ENCODE peak calls at places on chromosomes 16 and 17, in six cellular contexts. K is neural crest cell, U is RPMI7951, F is EL, V is globus pallidus, J is NCI-H345. H is an unnamed sample.

GRCh38 chr16:71474864-71475263 is 12.8 kb upstream of the ZNF23 start:
- DNase-seq in U (peak; percentile 95), K (no peak), V (no peak), F (peak; percentile 95), J (no peak), H (no peak)

GRCh38 chr17:34167359-34167758 is 87.7 kb upstream of the CCL2 start:
- DNase-seq in K (no peak), F (no peak), J (peak; percentile 60), U (no peak), V (no peak), H (no peak)

GRCh38 chr16:57863434-57864160 is 61.3 kb upstream of the KIFC3 start:
- DNase-seq in U (peak; percentile 78), V (peak; percentile 79), F (peak; percentile 81), J (peak; percentile 40), K (peak; percentile 25), H (no peak)

GRCh38 chr16:84034516-84034915 is 8.1 kb downstream of the SLC38A8 start:
- DNase-seq in U (no peak), F (no peak), V (no peak), J (no peak), K (no peak), H (no peak)

GRCh38 chr17:78557598-78558039 is 19.6 kb downstream of the DNAH17 start:
- DNase-seq in V (no peak), J (no peak), F (peak; percentile 57), U (peak; percentile 78), K (no peak), H (no peak)

GRCh38 chr17:42525221-42525620 is 10.8 kb upstream of the NAGLU start:
- DNase-seq in F (peak; percentile 81), J (no peak), U (peak; percentile 42), V (no peak), K (no peak), H (no peak)

GRCh38 chr16:70701998-70702397 is 16.1 kb upstream of the MTSS2 start:
- DNase-seq in K (no peak), J (no peak), V (no peak), U (no peak), F (no peak), H (no peak)

GRCh38 chr17:70369296-70369855 is 200.0 kb downstream of the KCNJ2 start:
- DNase-seq in F (peak; percentile 12), J (no peak), K (no peak), V (no peak), U (peak; percentile 10), H (no peak)

GRCh38 chr16:10297341-10298006 is 88.4 kb upstream of the ATF7IP2 start:
- DNase-seq in V (peak; percentile 67), J (no peak), K (no peak), F (no peak), U (no peak), H (no peak)

GRCh38 chr17:80475949-80476876 is at the start of gene NPTX1:
- DNase-seq in K (no peak), V (no peak), J (peak; percentile 89), U (no peak), F (peak; percentile 25), H (no peak)

GRCh38 chr16:47631131-47631530 is 170.0 kb downstream of the PHKB start:
- DNase-seq in K (no peak), V (no peak), U (no peak), F (no peak), J (no peak), H (no peak)

GRCh38 chr16:90012978-90013745 is 6.1 kb downstream of the DBNDD1 start:
- DNase-seq in K (no peak), F (no peak), J (no peak), U (no peak), V (no peak), H (no peak)

GRCh38 chr17:49494937-49495841 is at the start of gene NGFR:
- DNase-seq in F (peak; percentile 58), U (peak; percentile 46), J (peak; percentile 36), V (peak; percentile 78), K (peak; percentile 42), H (peak; percentile 28)

H was measured in NK-92 treated with Interleukin-12 subunit alpha and Interleukin-12 subunit beta, amount 100 ng/mL, for 24 hours.